ENCODE peak calls at places on chromosomes 13 and 19, in six cellular contexts. S, T, X, V, F and Z are unnamed samples.

GRCh38 chr13:30865131-30866009 is 40.7 kb upstream of the MEDAG start:
- DNase-seq in S (peak), T (peak), X (peak), V (peak), F (peak), Z (peak)

GRCh38 chr13:39803851-39804250 is 148.4 kb downstream of the COG6 start:
- DNase-seq in S (no peak), T (no peak), X (no peak), V (no peak), F (no peak), Z (no peak)

GRCh38 chr19:39479916-39480315 is 722 bp upstream of the TIMM50 start:
- DNase-seq in S (no peak), T (no peak), X (no peak), V (no peak), F (no peak), Z (no peak)

GRCh38 chr13:112073245-112074138 is 6.5 kb downstream of the SOX1 start:
- DNase-seq in S (no peak), T (no peak), X (no peak), V (no peak), F (no peak), Z (no peak)

GRCh38 chr19:30222993-30223865 is 149.0 kb upstream of the ZNF536 start:
- DNase-seq in S (no peak), T (no peak), X (no peak), V (no peak), F (no peak), Z (no peak)

GRCh38 chr19:3269972-3270667 is 45.7 kb downstream of the CELF5 start:
- DNase-seq in S (no peak), T (no peak), X (no peak), V (no peak), F (no peak), Z (no peak)

GRCh38 chr13:107043016-107043957 is 475.4 kb upstream of the ARGLU1 start:
- DNase-seq in S (no peak), T (no peak), X (no peak), V (no peak), F (no peak), Z (no peak)

GRCh38 chr19:54105796-54106195 is 3.1 kb downstream of the NDUFA3 start:
- DNase-seq in S (no peak), T (no peak), X (no peak), V (no peak), F (no peak), Z (no peak)

GRCh38 chr19:17475541-17476115 is 5.3 kb downstream of the SLC27A1 start:
- DNase-seq in S (peak), T (peak), X (peak), V (peak), F (no peak), Z (no peak)

GRCh38 chr13:75938811-75939525 is 302.8 kb downstream of the LMO7 start:
- DNase-seq in S (no peak), T (no peak), X (no peak), V (peak), F (no peak), Z (no peak)

GRCh38 chr19:7483720-7484201 is 5.1 kb downstream of the PEX11G start:
- DNase-seq in S (no peak), T (no peak), X (no peak), V (no peak), F (no peak), Z (no peak)

GRCh38 chr19:38032151-38032550 is 125.1 kb downstream of the SIPA1L3 start:
- DNase-seq in S (no peak), T (no peak), X (no peak), V (peak), F (no peak), Z (no peak)

GRCh38 chr13:93784191-93784590 is 557.6 kb downstream of the GPC6 start:
- DNase-seq in S (no peak), T (no peak), X (no peak), V (no peak), F (no peak), Z (no peak)

GRCh38 chr19:49422407-49423277 is 599 bp downstream of the PTH2 start:
- DNase-seq in S (peak), T (peak), X (no peak), V (peak), F (no peak), Z (no peak)

GRCh38 chr19:3234800-3235199 is 10.3 kb downstream of the CELF5 start:
- DNase-seq in S (no peak), T (no peak), X (no peak), V (no peak), F (no peak), Z (no peak)

GRCh38 chr13:102214956-102215355 is 186.9 kb downstream of the FGF14 start:
- DNase-seq in S (no peak), T (no peak), X (no peak), V (no peak), F (no peak), Z (no peak)

GRCh38 chr19:17998827-17999150 is 9.2 kb upstream of the ARRDC2 start:
- DNase-seq in S (no peak), T (no peak), X (no peak), V (no peak), F (no peak), Z (no peak)

GRCh38 chr13:101977475-101977874 is 424.4 kb downstream of the FGF14 start:
- DNase-seq in S (no peak), T (no peak), X (no peak), V (no peak), F (no peak), Z (no peak)

GRCh38 chr19:55605637-55606470 is at the start of gene ZNF865:
- DNase-seq in S (peak), T (peak), X (peak), V (peak), F (no peak), Z (peak)

GRCh38 chr13:109844396-109844795 is 58.0 kb upstream of the IRS2 start:
- DNase-seq in S (peak), T (no peak), X (no peak), V (peak), F (peak), Z (no peak)

GRCh38 chr13:40442826-40443225 is 223.6 kb downstream of the FOXO1 start:
- DNase-seq in S (no peak), T (no peak), X (no peak), V (no peak), F (no peak), Z (no peak)

GRCh38 chr13:94795292-94795691 is 82.9 kb upstream of the SOX21 start:
- DNase-seq in S (no peak), T (no peak), X (no peak), V (no peak), F (no peak), Z (no peak)

GRCh38 chr19:30049226-30049625 is 107.2 kb downstream of the URI1 start:
- DNase-seq in S (no peak), T (no peak), X (no peak), V (no peak), F (no peak), Z (no peak)

GRCh38 chr13:95035311-95036109 is 265.7 kb downstream of the ABCC4 start:
- DNase-seq in S (no peak), T (no peak), X (no peak), V (no peak), F (no peak), Z (no peak)

GRCh38 chr19:18995804-18996241 is 37.5 kb downstream of the SUGP2 start:
- DNase-seq in S (peak), T (peak), X (no peak), V (peak), F (peak), Z (peak)

GRCh38 chr13:114019367-114019766 is 45.5 kb upstream of the C13orf46 start:
- DNase-seq in S (peak), T (no peak), X (no peak), V (no peak), F (no peak), Z (no peak)